ENCODE peak calls at places on chromosomes 16 and 17, in four cellular contexts. E, J, N and H are unnamed samples.

GRCh38 chr17:81863833-81864768 is 3.8 kb upstream of the P4HB start:
- DNase-seq in N (no peak), J (no peak), E (no peak), H (peak)

GRCh38 chr17:9522074-9522473 is 53.5 kb downstream of the STX8 start:
- DNase-seq in E (peak), J (peak), N (no peak), H (peak)

GRCh38 chr16:3864562-3864961 is 16.0 kb downstream of the CREBBP start:
- DNase-seq in E (no peak), J (no peak), N (no peak), H (no peak)

GRCh38 chr17:72338847-72339790 is 218.3 kb downstream of the SOX9 start:
- DNase-seq in N (no peak), J (no peak), E (peak), H (peak)

GRCh38 chr16:87927195-87927562 is 9.2 kb downstream of the CA5A start:
- DNase-seq in N (no peak), E (no peak), J (no peak), H (no peak)

GRCh38 chr16:66439051-66439730 is 12.1 kb downstream of the BEAN1 start:
- DNase-seq in N (no peak), E (no peak), J (no peak), H (no peak)

GRCh38 chr17:33778505-33779398 is 476.3 kb upstream of the CCL2 start:
- DNase-seq in N (peak), J (peak), E (peak), H (peak)

GRCh38 chr17:38815576-38816193 is 9.4 kb downstream of the CWC25 start:
- DNase-seq in E (no peak), J (no peak), N (no peak), H (no peak)

GRCh38 chr17:37322826-37323561 is 52.8 kb upstream of the C17orf78 start:
- DNase-seq in N (no peak), E (no peak), J (no peak), H (no peak)

GRCh38 chr16:47613251-47613650 is 152.1 kb downstream of the PHKB start:
- DNase-seq in E (no peak), J (no peak), N (no peak), H (no peak)

DNA sequence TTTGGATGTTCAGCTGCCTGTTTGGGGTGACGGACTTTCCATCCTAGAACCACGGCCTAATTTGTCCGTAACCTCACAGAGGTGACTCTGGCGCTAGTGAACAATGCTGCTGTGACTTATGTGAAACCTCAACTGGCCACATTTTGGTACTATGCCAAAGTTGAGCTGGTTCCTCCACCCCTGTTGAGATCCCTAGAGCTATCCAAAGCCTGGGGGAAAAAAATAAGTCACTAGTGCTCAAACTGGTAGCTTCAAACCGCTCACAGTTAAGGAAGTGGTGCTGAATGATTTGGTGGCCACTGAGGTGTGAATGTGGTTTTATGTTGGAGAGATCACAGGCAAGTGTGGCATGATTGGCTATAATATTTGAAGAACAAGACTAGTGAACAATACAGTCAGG is 11.3 kb upstream of the TUBG2 start:
- DNase-seq in N (peak), J (no peak), E (no peak), H (no peak)
- TF ChIP-seq GABPA in N (no peak), J (no peak), E (no peak), H (no peak)

GRCh38 chr17:57671546-57672204 is 73.4 kb downstream of the CCDC182 start:
- DNase-seq in N (no peak), J (peak), E (peak), H (peak)
- TF ChIP-seq NFIC in N (no peak), J (no peak), E (no peak), H (no peak)

GRCh38 chr16:77564791-77565390 is 130.1 kb upstream of the ADAMTS18 start:
- DNase-seq in N (no peak), E (no peak), J (no peak), H (no peak)
- TF ChIP-seq GABPA in N (no peak), E (no peak), J (no peak), H (no peak)

DNA sequence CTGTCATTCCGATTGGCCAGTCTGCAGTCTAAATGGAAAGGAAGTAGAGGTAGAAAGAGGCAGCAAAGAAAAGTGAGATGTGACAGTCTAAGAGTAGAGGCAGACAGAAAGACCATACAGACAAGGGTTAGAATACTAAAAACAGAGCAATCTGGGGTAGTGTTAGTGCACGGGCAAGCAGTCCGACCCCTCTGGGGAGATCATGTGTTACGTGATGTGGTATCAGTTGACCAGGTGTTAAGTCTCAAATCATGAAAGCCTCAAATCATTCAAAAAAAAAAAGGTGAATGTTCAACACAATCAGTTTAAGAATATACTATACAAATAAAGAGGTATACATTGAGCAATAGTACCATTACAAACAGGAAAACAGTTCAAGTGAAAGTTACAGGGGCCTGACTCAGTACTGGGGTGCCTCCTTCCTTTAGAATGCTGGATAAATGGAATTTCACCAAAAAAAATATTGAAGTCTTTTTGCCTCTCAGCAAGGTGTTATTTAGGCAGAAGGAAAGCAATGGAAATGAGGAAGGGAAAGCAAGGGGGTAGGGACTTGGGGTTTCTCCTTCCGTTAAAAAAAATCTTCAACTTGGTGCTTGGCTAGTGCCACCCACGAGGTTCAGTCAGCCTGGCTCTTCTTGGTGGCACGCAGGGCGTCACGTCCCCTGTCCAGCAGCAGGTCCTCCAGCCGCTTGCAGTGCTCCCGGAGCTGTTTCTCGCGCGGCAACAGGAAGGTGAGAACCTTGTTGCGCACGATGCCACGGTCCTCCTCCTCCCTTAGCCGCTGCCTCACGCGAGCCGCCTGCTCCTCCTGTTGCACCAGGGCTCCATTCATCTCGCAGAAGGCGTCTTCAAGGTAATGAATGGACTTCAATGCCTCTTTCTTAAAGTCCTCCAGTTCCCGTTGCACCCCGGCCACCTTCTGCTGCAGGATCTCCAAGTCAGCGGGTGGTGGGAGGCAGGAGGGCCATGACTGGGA is 616 bp downstream of the CCDC182 start:
- DNase-seq in N (no peak), E (no peak), J (no peak), H (no peak)
- TF ChIP-seq NFIC in N (no peak), E (no peak), J (no peak), H (no peak)

DNA sequence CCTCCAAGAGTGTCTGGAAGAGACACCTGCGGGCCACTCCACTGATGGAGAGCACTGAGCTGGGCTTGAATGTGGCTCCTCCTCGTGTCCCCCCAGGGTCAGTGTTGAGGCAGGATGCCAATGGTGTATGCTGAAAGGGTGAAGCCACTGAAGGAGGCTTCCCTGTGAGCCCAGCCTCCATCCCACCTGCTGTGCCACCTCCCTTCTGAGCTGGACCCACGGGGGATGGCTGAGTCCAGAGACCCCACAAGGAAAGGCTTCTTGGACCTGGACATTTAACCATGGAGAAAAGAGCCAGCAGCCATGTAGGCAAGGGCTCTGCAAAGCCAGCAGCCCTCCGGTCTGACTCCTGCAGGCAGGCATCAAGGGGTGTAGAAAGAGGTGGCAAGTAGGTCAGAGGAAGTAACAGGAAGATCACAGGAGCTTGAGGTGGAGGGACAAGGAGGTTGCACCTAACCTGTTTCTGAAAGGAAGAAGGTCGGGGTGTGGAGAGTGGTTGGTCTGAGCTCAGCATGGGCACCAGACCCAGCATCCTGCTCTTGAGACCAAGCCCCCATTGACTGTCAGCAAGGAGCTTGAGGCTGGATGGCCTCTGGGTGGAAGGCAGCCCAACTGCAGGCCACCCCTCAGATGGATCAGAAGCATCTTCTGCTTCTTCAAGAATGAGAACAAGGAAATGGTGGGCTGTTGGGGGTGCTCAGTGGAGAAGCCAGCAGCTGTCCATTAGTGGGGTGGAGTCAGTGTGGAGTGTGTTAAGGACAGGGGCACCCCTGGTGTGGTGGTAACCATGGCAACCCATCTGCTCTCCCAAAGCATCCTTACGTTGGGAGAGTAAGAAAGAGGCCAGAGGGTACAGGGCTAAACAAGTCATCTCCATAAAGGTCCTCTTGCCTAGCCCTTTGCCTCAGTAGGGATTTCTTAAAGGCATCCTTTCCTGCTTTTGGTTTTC is 80.7 kb downstream of the PLD6 start:
- DNase-seq in J (no peak), E (no peak), N (no peak), H (peak)
- TF ChIP-seq GABPA in J (no peak), E (no peak), N (no peak), H (no peak)

DNA sequence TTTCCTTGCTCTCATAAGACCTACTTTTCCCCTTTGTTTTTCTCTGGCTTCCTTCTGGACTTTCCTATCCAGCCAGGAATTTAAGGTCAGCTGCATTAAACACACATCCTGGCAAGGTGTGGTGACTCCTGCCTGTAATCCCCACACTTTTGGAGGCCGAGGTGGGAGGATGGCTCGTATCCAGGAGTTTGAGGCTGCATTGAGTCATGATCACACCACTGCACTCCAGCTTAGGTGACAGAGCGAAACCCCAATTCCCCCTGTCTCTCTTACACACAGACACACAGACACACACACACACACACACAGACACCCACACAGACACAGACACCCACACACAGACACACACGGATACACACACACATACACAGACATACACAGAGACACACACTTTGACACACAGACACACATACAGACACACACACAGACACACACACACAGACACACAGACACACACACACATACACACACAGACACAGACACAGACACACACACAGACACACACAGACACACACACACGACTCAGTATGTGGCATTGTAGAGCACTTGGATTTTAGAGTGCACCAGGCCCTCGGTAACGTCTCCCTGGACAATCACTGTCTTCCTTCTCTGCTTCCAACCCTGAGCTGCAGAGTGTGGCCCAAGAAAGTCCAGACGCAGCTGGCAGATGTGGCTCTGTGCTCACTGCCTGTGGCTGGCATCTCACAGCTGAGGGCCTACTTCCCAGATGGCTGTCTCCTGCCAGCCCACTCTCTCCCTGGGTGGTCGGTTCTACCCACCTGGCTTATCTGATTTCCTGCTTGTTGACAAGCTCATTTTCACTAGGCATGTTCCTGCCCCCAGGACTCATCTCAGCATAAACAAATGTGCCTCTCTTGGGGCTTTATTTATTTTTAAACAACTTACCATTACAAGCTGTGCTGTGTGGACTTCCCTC is 39.0 kb downstream of the NLRP1 start:
- DNase-seq in E (no peak), N (no peak), J (no peak), H (no peak)
- TF ChIP-seq NFIC in E (no peak), N (no peak), J (no peak), H (no peak)